ENCODE peak calls at places on chromosomes 11 and 22, in seven cellular contexts. R, C, T, G, H, Z and Y are unnamed samples.

GRCh38 chr22:26617251-26618199 is at the start of gene CRYBB1:
- DNase-seq in R (peak; percentile 5), C (peak; percentile 7), T (no peak), G (peak; percentile 11), H (no peak), Z (no peak), Y (no peak)

GRCh38 chr11:115164774-115165173 is 339.4 kb downstream of the CADM1 start:
- DNase-seq in R (no peak), C (no peak), T (no peak), G (no peak), H (peak; percentile 26), Z (no peak), Y (no peak)

GRCh38 chr11:2897048-2897447 is 11.5 kb upstream of the CDKN1C start:
- DNase-seq in R (no peak), C (no peak), T (no peak), G (no peak), H (no peak), Z (no peak), Y (no peak)

GRCh38 chr22:41380993-41381328 is 781 bp upstream of the TEF start:
- DNase-seq in R (peak; percentile 94), C (peak; percentile 78), T (no peak), G (peak; percentile 98), H (peak; percentile 96), Z (peak; percentile 83), Y (no peak)

GRCh38 chr11:2788751-2789140 is 89.0 kb upstream of the KCNQ1OT1 start:
- DNase-seq in R (no peak), C (no peak), T (no peak), G (no peak), H (no peak), Z (no peak), Y (no peak)

GRCh38 chr22:29938285-29938693 is 55.3 kb downstream of the MTMR3 start:
- DNase-seq in R (no peak), C (no peak), T (no peak), G (no peak), H (peak; percentile 27), Z (no peak), Y (no peak)

GRCh38 chr11:8086571-8086970 is 5.6 kb downstream of the TUB start:
- DNase-seq in R (no peak), C (no peak), T (no peak), G (no peak), H (no peak), Z (no peak), Y (no peak)

GRCh38 chr22:39989633-39990032 is 5.1 kb upstream of the FAM83F start:
- DNase-seq in R (no peak), C (no peak), T (no peak), G (no peak), H (no peak), Z (no peak), Y (no peak)

GRCh38 chr11:6387811-6388599 is 2.3 kb upstream of the SMPD1 start:
- DNase-seq in R (peak; percentile 15), C (no peak), T (no peak), G (peak; percentile 65), H (peak; percentile 60), Z (peak; percentile 51), Y (no peak)

GRCh38 chr11:126305699-126306098 is 1.8 kb downstream of the DCPS start:
- DNase-seq in R (no peak), C (no peak), T (peak; percentile 23), G (no peak), H (no peak), Z (no peak), Y (no peak)